ENCODE peak calls at places on chromosomes 2 and 18, in ten cellular contexts. J is thoracic aorta, F is lower lobe of right lung, Q is ovary, Z is adrenal gland, E is PC-3, A is Peyer's patch, S is prostate gland, M is stomach, W is A549. K is an unnamed sample. For H3K4me1, the result is how much of the 10 kb centered on the place peaks cover.

GRCh38 chr2:96359310-96359709 is 23.7 kb downstream of the NCAPH start:
- DNase-seq in J (no peak), F (no peak), Q (no peak), Z (peak), E (peak), A (no peak), S (no peak), M (no peak), W (peak), K (peak)

GRCh38 chr18:59823611-59824195 is 76.1 kb upstream of the PMAIP1 start:
- DNase-seq in J (no peak), F (no peak), Q (peak), Z (peak), E (peak), A (no peak), S (peak), M (peak), W (peak), K (no peak)

GRCh38 chr2:33268246-33268831 is 208.1 kb upstream of the RASGRP3 start:
- DNase-seq in J (no peak), F (no peak), Q (no peak), Z (no peak), E (no peak), A (no peak), S (no peak), M (no peak), W (no peak), K (no peak)

GRCh38 chr2:68734688-68735525 is at the start of gene ARHGAP25:
- DNase-seq in J (no peak), F (no peak), Q (no peak), Z (no peak), E (no peak), A (no peak), S (no peak), M (no peak), W (no peak), K (peak)

GRCh38 chr2:120818441-120818920 is 82.8 kb downstream of the GLI2 start:
- DNase-seq in J (no peak), F (peak), Q (peak), Z (peak), E (peak), A (peak), S (no peak), M (no peak), W (peak), K (no peak)

GRCh38 chr2:236661762-236662110 is 92.1 kb downstream of the ACKR3 start:
- DNase-seq in J (no peak), F (no peak), Q (no peak), Z (no peak), E (no peak), A (no peak), S (no peak), M (no peak), W (no peak), K (no peak)

GRCh38 chr2:189285962-189286648 is 106.5 kb upstream of the COL5A2 start:
- DNase-seq in J (no peak), F (no peak), Q (no peak), Z (no peak), E (peak), A (no peak), S (no peak), M (no peak), W (peak), K (no peak)

GRCh38 chr2:41782306-41783158 is 265.3 kb upstream of the PKDCC start:
- DNase-seq in J (no peak), F (no peak), Q (peak), Z (peak), E (peak), A (no peak), S (no peak), M (no peak), W (peak), K (peak)

GRCh38 chr2:230930928-230931555 is 6.0 kb upstream of the GPR55 start:
- DNase-seq in J (no peak), F (no peak), Q (no peak), Z (no peak), E (no peak), A (no peak), S (no peak), M (peak), W (no peak), K (no peak)

GRCh38 chr2:26299488-26300092 is 46.4 kb upstream of the SELENOI start:
- DNase-seq in J (no peak), F (no peak), Q (peak), Z (peak), E (peak), A (peak), S (no peak), M (peak), W (no peak), K (peak)

GRCh38 chr2:43152711-43153627 is 73.4 kb downstream of the ZFP36L2 start:
- DNase-seq in J (no peak), F (peak), Q (no peak), Z (no peak), E (no peak), A (no peak), S (no peak), M (peak), W (no peak), K (no peak)

GRCh38 chr2:197240018-197240712 is 70.4 kb downstream of the ANKRD44 start:
- DNase-seq in J (no peak), F (no peak), Q (no peak), Z (no peak), E (no peak), A (no peak), S (no peak), M (no peak), W (no peak), K (no peak)

GRCh38 chr2:143078106-143078505 is 51.1 kb upstream of the ARHGAP15 start:
- DNase-seq in J (no peak), F (no peak), Q (no peak), Z (no peak), E (no peak), A (no peak), S (no peak), M (no peak), W (no peak), K (no peak)

GRCh38 chr18:42306208-42306980 is 351.4 kb downstream of the PIK3C3 start:
- DNase-seq in J (no peak), F (no peak), Q (no peak), Z (no peak), E (no peak), A (no peak), S (no peak), M (no peak), W (no peak), K (no peak)

GRCh38 chr2:233020454-233020853 is 7.4 kb upstream of the NGEF start:
- DNase-seq in J (no peak), F (no peak), Q (no peak), Z (no peak), E (no peak), A (no peak), S (no peak), M (peak), W (no peak), K (no peak)

GRCh38 chr18:69705987-69706386 is 241.7 kb downstream of the CD226 start:
- DNase-seq in J (no peak), F (no peak), Q (no peak), Z (no peak), E (no peak), A (no peak), S (no peak), M (no peak), W (no peak), K (no peak)

GRCh38 chr2:36322108-36322507 is 33.5 kb upstream of the CRIM1 start:
- DNase-seq in J (no peak), F (no peak), Q (no peak), Z (no peak), E (peak), A (no peak), S (no peak), M (no peak), W (peak), K (no peak)

GRCh38 chr2:54599914-54600313 is 123.5 kb upstream of the EML6 start:
- DNase-seq in J (no peak), F (peak), Q (no peak), Z (peak), E (peak), A (peak), S (peak), M (peak), W (no peak), K (peak)

GRCh38 chr18:3332376-3332775 is 70.4 kb downstream of the MYL12B start:
- DNase-seq in J (no peak), F (no peak), Q (no peak), Z (no peak), E (no peak), A (no peak), S (no peak), M (no peak), W (no peak), K (no peak)

GRCh38 chr18:22466608-22467390 is 49.1 kb upstream of the CTAGE1 start:
- DNase-seq in J (no peak), F (no peak), Q (no peak), Z (no peak), E (peak), A (no peak), S (peak), M (no peak), W (peak), K (peak)

GRCh38 chr2:102581911-102582310 is 37.4 kb upstream of the SLC9A2 start:
- DNase-seq in J (no peak), F (no peak), Q (no peak), Z (no peak), E (no peak), A (no peak), S (no peak), M (no peak), W (no peak), K (no peak)

GRCh38 chr2:102582845-102583244 is 36.5 kb upstream of the SLC9A2 start:
- DNase-seq in J (no peak), F (no peak), Q (no peak), Z (no peak), E (no peak), A (no peak), S (no peak), M (no peak), W (no peak), K (no peak)

GRCh38 chr2:102589444-102589843 is 29.9 kb upstream of the SLC9A2 start:
- DNase-seq in J (no peak), F (no peak), Q (no peak), Z (no peak), E (no peak), A (no peak), S (no peak), M (no peak), W (no peak), K (no peak)

GRCh38 chr2:102588213-102588939 is 31.0 kb upstream of the SLC9A2 start:
- DNase-seq in J (no peak), F (no peak), Q (no peak), Z (no peak), E (no peak), A (no peak), S (no peak), M (peak), W (no peak), K (no peak)

DNA sequence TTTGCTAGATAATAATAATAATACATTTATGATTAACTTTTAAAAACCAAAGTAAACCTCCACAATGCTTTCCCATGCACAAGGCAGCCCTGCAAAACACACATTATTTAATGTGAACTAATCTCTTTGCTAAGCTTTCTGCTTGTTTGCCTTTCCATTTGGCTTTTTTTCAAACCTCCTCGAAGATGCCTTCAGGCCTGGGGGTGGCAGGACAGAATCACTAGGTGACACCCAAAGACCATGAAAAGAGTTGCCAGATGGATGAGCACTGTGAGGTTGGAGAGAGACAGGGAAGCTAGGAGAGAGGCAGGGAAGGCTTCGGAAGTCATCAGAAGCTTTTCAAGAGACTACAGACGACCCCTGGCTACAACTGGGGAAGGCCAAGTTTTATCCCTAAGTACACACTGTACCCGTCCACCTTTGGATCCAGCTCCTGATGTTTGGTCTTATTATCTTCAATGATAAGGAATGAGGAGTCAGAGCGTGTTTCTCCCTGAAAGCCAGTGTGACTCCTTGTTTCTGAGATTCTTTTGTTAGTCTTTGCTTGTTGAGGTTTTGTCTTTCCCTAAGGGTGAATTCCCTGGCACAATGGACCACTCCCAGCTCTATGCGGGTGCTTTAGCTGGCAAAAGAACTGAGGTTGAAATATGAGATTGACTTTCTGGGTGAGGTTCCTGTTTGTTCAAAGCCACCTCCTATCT is 33.5 kb upstream of the SLC9A2 start:
- DNase-seq in J (no peak), F (no peak), Q (no peak), Z (no peak), E (peak), A (no peak), S (peak), M (peak), W (peak), K (no peak)
- TF ChIP-seq CTCF in J (no peak), F (no peak), Q (no peak), Z (no peak), E (no peak), A (no peak), S (no peak), M (no peak), W (no peak), K (no peak)

GRCh38 chr18:26088482-26088881 is 1.9 kb downstream of the SS18 start:
- DNase-seq in J (no peak), F (no peak), Q (no peak), Z (no peak), E (peak), A (no peak), S (no peak), M (no peak), W (no peak), K (no peak)
- H3K4me3 ChIP-seq in J (peak), F (peak), Q (peak), Z (peak), E (peak), A (no peak), S (peak), M (peak), W (peak), K (peak)

GRCh38 chr2:10880586-10881321 is 31.0 kb upstream of the KCNF1 start:
- DNase-seq in J (no peak), F (peak), Q (no peak), Z (no peak), E (no peak), A (no peak), S (no peak), M (no peak), W (no peak), K (no peak)

GRCh38 chr2:10884530-10885478 is 26.9 kb upstream of the KCNF1 start:
- DNase-seq in J (no peak), F (no peak), Q (no peak), Z (no peak), E (no peak), A (no peak), S (no peak), M (no peak), W (no peak), K (no peak)

GRCh38 chr2:10882568-10882967 is 29.2 kb upstream of the KCNF1 start:
- DNase-seq in J (no peak), F (no peak), Q (no peak), Z (no peak), E (no peak), A (no peak), S (no peak), M (no peak), W (no peak), K (no peak)

GRCh38 chr2:10883880-10884529 is 27.7 kb upstream of the KCNF1 start:
- DNase-seq in J (no peak), F (no peak), Q (no peak), Z (no peak), E (no peak), A (no peak), S (no peak), M (no peak), W (no peak), K (no peak)

GRCh38 chr2:10883066-10883465 is 28.7 kb upstream of the KCNF1 start:
- DNase-seq in J (no peak), F (no peak), Q (no peak), Z (no peak), E (no peak), A (no peak), S (no peak), M (no peak), W (no peak), K (no peak)
- H3K4me1 ChIP-seq in J (under half), F (under half), Q (under half), Z (under half), E (under half), A (under half), S (under half), M (under half), W (under half), K (under half)

DNA sequence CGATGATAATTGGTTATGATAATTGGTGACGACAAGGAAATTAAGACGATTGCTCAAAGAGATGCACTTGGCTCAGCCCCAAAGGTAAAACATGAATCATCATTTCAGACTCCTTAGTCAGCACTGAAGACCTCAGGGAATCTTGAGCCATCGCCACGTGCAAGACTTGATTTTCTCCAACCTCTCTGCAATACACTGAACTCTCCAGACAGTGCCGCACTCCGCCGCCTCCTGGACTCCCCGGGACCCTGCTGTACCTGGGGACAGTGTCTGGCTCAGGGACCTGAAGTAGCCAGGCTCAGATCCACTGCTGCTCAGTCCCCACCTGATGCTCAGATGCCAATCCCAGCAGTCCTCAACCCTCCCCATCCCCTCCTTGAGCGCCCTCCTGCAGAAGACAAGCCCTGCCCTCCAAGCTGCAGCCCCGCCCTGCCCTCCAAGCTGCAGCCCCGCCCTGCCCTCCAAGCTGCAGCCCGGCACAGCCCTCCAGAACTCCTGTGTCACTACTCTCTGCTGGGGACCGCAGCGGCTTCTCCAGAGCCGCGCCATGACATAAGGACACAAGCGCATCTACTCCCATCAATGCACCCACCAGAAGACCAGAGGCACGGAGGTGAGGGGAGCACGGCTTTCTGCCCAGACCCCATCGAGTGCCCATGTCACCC is 1.1 kb downstream of the TMEM18 start:
- DNase-seq in J (no peak), F (no peak), Q (peak), Z (peak), E (peak), A (peak), S (peak), M (no peak), W (peak), K (no peak)
- TF ChIP-seq CTCF in J (peak), F (no peak), Q (no peak), Z (peak), E (peak), A (peak), S (no peak), M (no peak), W (no peak), K (no peak)

GRCh38 chr18:79375441-79375840 is 20.3 kb upstream of the NFATC1 start:
- DNase-seq in J (no peak), F (no peak), Q (no peak), Z (no peak), E (no peak), A (no peak), S (no peak), M (no peak), W (no peak), K (no peak)

GRCh38 chr18:79378416-79379250 is 17.1 kb upstream of the NFATC1 start:
- DNase-seq in J (no peak), F (peak), Q (peak), Z (peak), E (peak), A (peak), S (peak), M (peak), W (peak), K (peak)

GRCh38 chr18:79379251-79379905 is 16.4 kb upstream of the NFATC1 start:
- DNase-seq in J (no peak), F (no peak), Q (no peak), Z (no peak), E (no peak), A (no peak), S (no peak), M (no peak), W (no peak), K (no peak)

GRCh38 chr18:79374408-79375171 is 21.1 kb upstream of the NFATC1 start:
- DNase-seq in J (no peak), F (no peak), Q (no peak), Z (no peak), E (no peak), A (no peak), S (no peak), M (no peak), W (no peak), K (no peak)

DNA sequence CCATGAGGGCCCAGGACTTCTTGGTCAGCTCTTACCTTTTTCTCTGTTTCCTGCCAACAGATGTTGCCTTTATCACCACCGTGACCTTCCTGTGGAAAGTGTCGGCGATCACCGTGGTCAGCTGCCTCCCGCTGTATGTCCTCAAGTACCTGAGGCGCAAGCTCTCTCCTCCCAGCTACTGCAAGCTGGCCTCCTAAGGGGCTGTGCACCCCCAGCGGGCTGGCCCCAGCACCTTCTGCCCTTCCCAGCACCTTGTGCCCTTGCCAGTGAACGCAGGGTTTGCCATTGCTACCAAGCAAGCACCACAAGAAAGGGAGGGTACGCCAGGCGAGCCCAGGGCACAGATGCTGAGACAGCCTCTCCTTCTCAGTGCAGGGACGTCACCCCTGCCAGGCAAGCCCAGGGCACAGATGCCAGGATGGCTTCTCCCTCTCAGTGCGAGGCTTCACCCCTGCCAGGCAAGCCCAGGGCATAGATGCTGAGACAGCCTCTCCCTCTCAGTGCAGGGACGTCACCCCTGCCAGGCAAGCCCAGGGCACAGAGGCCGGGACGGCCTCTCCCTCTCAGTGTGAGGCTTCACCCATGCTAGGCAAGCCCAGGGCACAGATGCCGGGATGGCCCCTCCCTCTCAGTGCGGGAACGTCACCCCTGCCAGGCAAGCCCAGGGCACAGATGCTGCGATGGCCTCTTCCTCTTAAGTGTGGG is 18.4 kb upstream of the NFATC1 start:
- DNase-seq in J (no peak), F (no peak), Q (no peak), Z (no peak), E (no peak), A (no peak), S (no peak), M (no peak), W (no peak), K (no peak)
- H3K4me3 ChIP-seq in J (no peak), F (no peak), Q (no peak), Z (no peak), E (no peak), A (no peak), S (no peak), M (no peak), W (no peak), K (no peak)